ENCODE peak calls at places on chromosomes 1 and 21, in seven cellular contexts. L is HEK293T, A is HCT116, C is H1, W is K562, Z is HepG2, X is GM12878. S is an unnamed sample.

GRCh38 chr1:228097333-228098081 is 5.6 kb downstream of the C1orf35 start:
- DNase-seq in L (peak; percentile 1), A (no peak), C (peak; percentile 39), W (no peak), Z (no peak), X (no peak), S (no peak)

GRCh38 chr1:58465825-58466617 is 80.5 kb downstream of the OMA1 start:
- DNase-seq in L (no peak), A (no peak), C (no peak), W (no peak), Z (no peak), X (no peak), S (no peak)

GRCh38 chr1:35031103-35031452 is 667 bp downstream of the ZMYM6 start:
- DNase-seq in L (peak; percentile 33), A (no peak), C (no peak), W (peak; percentile 65), Z (peak; percentile 5), X (no peak), S (peak; percentile 19)

GRCh38 chr1:202031796-202032195 is 21.4 kb downstream of the ELF3 start:
- DNase-seq in L (no peak), A (no peak), C (no peak), W (no peak), Z (no peak), X (no peak), S (no peak)

GRCh38 chr21:42435833-42436232 is 32.1 kb downstream of the UBASH3A start:
- DNase-seq in L (no peak), A (no peak), C (no peak), W (no peak), Z (no peak), X (no peak), S (no peak)

GRCh38 chr1:98355656-98356384 is 305.7 kb upstream of the SNX7 start:
- DNase-seq in L (no peak), A (no peak), C (no peak), W (no peak), Z (no peak), X (no peak), S (no peak)

GRCh38 chr21:31158789-31159581 is 120.7 kb upstream of the KRTAP19-8 start:
- DNase-seq in L (no peak), A (no peak), C (no peak), W (no peak), Z (no peak), X (no peak), S (no peak)

GRCh38 chr1:78045850-78046778 is at the start of gene GIPC2:
- DNase-seq in L (no peak), A (no peak), C (peak; percentile 76), W (no peak), Z (peak; percentile 31), X (no peak), S (peak; percentile 60)

GRCh38 chr1:153616144-153616884 is at the start of gene S100A14:
- DNase-seq in L (no peak), A (peak; percentile 59), C (no peak), W (peak; percentile 57), Z (no peak), X (no peak), S (no peak)

GRCh38 chr1:84693774-84694173 is 3.5 kb upstream of the SSX2IP start:
- DNase-seq in L (no peak), A (no peak), C (no peak), W (no peak), Z (no peak), X (no peak), S (no peak)

GRCh38 chr1:58154256-58154655 is 392.3 kb downstream of the OMA1 start:
- DNase-seq in L (no peak), A (no peak), C (no peak), W (no peak), Z (no peak), X (no peak), S (no peak)

GRCh38 chr1:177306981-177307380 is 136.2 kb downstream of the BRINP2 start:
- DNase-seq in L (no peak), A (no peak), C (no peak), W (no peak), Z (no peak), X (no peak), S (no peak)

GRCh38 chr1:147892731-147893214 is 9.8 kb upstream of the GJA8 start:
- DNase-seq in L (peak; percentile 69), A (peak; percentile 24), C (no peak), W (peak; percentile 56), Z (peak; percentile 28), X (no peak), S (peak; percentile 31)
- TF ChIP-seq SP1 in L (no peak), A (no peak), C (no peak), W (no peak), Z (no peak), X (no peak), S (no peak)

GRCh38 chr1:65146908-65147423 is 1.0 kb upstream of the AK4 start:
- DNase-seq in L (no peak), A (no peak), C (no peak), W (no peak), Z (no peak), X (no peak), S (no peak)

GRCh38 chr1:65141394-65141793 is 6.6 kb upstream of the AK4 start:
- DNase-seq in L (no peak), A (peak; percentile 45), C (no peak), W (no peak), Z (no peak), X (no peak), S (no peak)

GRCh38 chr1:65147424-65148177 is 402 bp upstream of the AK4 start:
- DNase-seq in L (peak; percentile 76), A (no peak), C (peak; percentile 67), W (peak; percentile 73), Z (no peak), X (no peak), S (peak; percentile 46)

GRCh38 chr1:65141918-65142317 is 6.1 kb upstream of the AK4 start:
- DNase-seq in L (no peak), A (no peak), C (no peak), W (no peak), Z (no peak), X (no peak), S (no peak)
- TF ChIP-seq SP1 in L (no peak), A (no peak), C (no peak), W (no peak), Z (no peak), X (no peak), S (no peak)

DNA sequence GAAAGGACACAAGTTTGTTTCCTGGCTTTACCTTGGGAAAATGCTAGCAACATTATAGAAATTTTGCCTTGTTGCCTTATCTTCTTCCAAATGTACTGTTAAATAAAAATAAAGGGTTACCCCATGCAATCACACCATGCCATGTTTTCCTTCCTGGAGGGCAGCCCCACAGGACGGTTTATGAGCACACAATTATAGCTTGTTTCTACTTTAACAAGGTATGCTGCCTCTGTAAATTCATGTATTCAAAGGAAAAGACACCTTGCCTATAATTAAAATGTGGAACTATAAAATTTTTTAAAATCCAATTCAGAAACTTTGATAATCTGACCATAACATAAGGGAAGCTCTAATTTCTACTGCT is 63.4 kb downstream of the CAPN2 start:
- DNase-seq in L (no peak), A (no peak), C (no peak), W (no peak), Z (no peak), X (no peak), S (no peak)
- TF ChIP-seq SP1 in L (no peak), A (no peak), C (no peak), W (no peak), Z (no peak), X (no peak), S (no peak)

GRCh38 chr1:16905112-16905855 is 9.5 kb downstream of the RNU1-2 start:
- DNase-seq in L (no peak), A (peak; percentile 92), C (peak; percentile 67), W (peak; percentile 76), Z (peak; percentile 77), X (peak; percentile 74), S (no peak)

GRCh38 chr1:16906873-16907272 is 11.1 kb downstream of the RNU1-2 start:
- DNase-seq in L (no peak), A (no peak), C (no peak), W (no peak), Z (no peak), X (no peak), S (no peak)

GRCh38 chr1:16907870-16908758 is 12.3 kb downstream of the RNU1-2 start:
- DNase-seq in L (no peak), A (no peak), C (no peak), W (no peak), Z (no peak), X (no peak), S (no peak)

GRCh38 chr1:16904560-16905111 is 8.9 kb downstream of the RNU1-2 start:
- DNase-seq in L (peak; percentile 89), A (peak; percentile 97), C (peak; percentile 94), W (peak; percentile 95), Z (peak; percentile 93), X (peak; percentile 85), S (peak; percentile 97)

DNA sequence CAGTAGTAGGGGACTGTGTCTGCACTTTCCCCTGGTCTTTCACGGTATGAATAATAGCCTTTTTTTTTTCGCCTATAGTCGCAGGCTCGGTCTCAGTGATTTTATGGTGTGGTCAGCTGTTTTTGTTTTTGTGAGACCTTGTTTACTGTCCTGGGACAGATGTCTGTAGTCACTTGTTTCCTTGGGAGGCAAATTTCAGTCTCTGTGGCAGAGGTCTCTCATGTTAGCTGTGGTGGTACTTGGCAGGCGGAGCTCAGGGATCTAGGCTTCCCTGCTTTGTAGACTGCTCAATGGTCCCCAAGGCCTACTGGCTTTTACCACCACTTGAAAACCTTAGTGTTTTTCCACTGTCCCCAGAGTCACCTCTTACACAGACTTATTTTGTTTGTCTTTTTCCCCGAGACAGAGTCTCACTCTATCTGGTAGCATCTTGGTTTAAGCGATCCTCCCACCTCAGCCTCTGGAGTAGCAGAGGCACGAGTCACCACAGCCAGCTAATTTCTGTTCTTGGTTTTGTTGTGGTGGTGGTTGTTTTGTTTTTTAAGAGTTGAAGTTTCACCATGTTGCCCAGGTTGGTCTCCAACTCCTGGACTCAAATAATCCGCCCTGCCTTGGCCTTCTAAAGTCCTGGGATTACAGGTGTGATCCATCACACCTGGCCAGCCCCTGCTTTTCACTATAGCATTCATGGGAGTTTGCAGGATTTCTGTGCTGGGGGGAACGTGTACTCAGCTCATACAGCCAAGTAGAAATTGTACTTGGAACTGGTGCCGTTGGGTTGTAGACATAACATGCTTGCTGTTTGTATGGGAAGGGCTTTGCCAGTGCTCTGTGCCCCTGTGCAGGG is 10.3 kb downstream of the RNU1-2 start:
- DNase-seq in L (no peak), A (no peak), C (no peak), W (no peak), Z (no peak), X (no peak), S (no peak)
- TF ChIP-seq SP1 in L (no peak), A (no peak), C (no peak), W (no peak), Z (no peak), X (no peak), S (no peak)

DNA sequence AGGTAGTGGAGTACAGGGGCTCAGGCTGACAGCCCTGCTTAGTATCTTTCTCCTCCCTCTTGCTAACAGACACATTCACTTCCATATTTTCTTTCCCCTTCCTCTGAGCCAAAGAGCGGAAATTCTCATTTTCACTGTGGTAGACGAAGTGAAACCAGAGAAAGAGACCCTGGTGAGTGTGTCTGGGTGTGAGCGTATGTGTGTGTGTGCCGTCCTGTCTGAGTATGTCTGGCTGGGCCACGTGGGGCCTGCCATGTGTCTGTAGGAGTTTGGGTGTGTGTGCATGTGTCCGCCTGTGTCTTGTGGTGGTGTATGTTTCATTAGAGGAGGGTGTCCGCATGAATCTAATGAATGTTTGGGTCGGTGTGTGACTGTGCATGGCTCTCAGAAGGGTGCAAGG is 1.7 kb downstream of the COL8A2 start:
- DNase-seq in L (no peak), A (no peak), C (no peak), W (no peak), Z (no peak), X (peak; percentile 33), S (no peak)
- TF ChIP-seq SP1 in L (no peak), A (no peak), C (no peak), W (no peak), Z (no peak), X (no peak), S (no peak)

S was measured in WTC11.